ENCODE peak calls at places on chromosomes 3 and 15, in six cellular contexts. One of them, this sample, is unnamed.

GRCh38 chr3:17865626-17866025 is 123.2 kb upstream of the TBC1D5 start:
- DNase-seq in SK-N-SH: no peak
- DNase-seq in K562: no peak
- DNase-seq in H1: no peak
- DNase-seq in GM12878: no peak
- DNase-seq in HepG2: no peak
- DNase-seq in this sample: no peak

GRCh38 chr3:177307391-177307790 is 110.1 kb upstream of the TBL1XR1 start:
- DNase-seq in SK-N-SH: no peak
- DNase-seq in K562: no peak
- DNase-seq in H1: no peak
- DNase-seq in GM12878: no peak
- DNase-seq in HepG2: no peak
- DNase-seq in this sample: no peak

GRCh38 chr15:100690032-100690785 is 87.8 kb downstream of the ASB7 start:
- DNase-seq in SK-N-SH: no peak
- DNase-seq in K562: no peak
- DNase-seq in H1: no peak
- DNase-seq in GM12878: no peak
- DNase-seq in HepG2: no peak
- DNase-seq in this sample: no peak

GRCh38 chr15:80512729-80513670 is 108.8 kb downstream of the ARNT2 start:
- DNase-seq in SK-N-SH: peak
- DNase-seq in K562: no peak
- DNase-seq in H1: no peak
- DNase-seq in GM12878: no peak
- DNase-seq in HepG2: peak
- DNase-seq in this sample: no peak

GRCh38 chr15:88704791-88705768 is 66.3 kb downstream of the ISG20 start:
- DNase-seq in SK-N-SH: peak
- DNase-seq in K562: no peak
- DNase-seq in H1: no peak
- DNase-seq in GM12878: no peak
- DNase-seq in HepG2: no peak
- DNase-seq in this sample: no peak

GRCh38 chr15:71485094-71485693 is 325.2 kb upstream of the NR2E3 start:
- DNase-seq in SK-N-SH: peak
- DNase-seq in K562: peak
- DNase-seq in H1: no peak
- DNase-seq in GM12878: no peak
- DNase-seq in HepG2: no peak
- DNase-seq in this sample: no peak

GRCh38 chr15:94164202-94164807 is 67.1 kb upstream of the MCTP2 start:
- DNase-seq in SK-N-SH: peak
- DNase-seq in K562: peak
- DNase-seq in H1: peak
- DNase-seq in GM12878: no peak
- DNase-seq in HepG2: peak
- DNase-seq in this sample: peak

GRCh38 chr3:184417619-184418327 is 37.9 kb downstream of the CHRD start:
- DNase-seq in SK-N-SH: peak
- DNase-seq in K562: peak
- DNase-seq in H1: peak
- DNase-seq in GM12878: peak
- DNase-seq in HepG2: peak
- DNase-seq in this sample: peak

GRCh38 chr15:28103402-28103801 is 4.3 kb upstream of the OCA2 start:
- DNase-seq in SK-N-SH: no peak
- DNase-seq in K562: no peak
- DNase-seq in H1: no peak
- DNase-seq in GM12878: no peak
- DNase-seq in HepG2: no peak
- DNase-seq in this sample: no peak

GRCh38 chr15:58438956-58439355 is 7.2 kb downstream of the LIPC start:
- DNase-seq in SK-N-SH: peak
- DNase-seq in K562: peak
- DNase-seq in H1: no peak
- DNase-seq in GM12878: no peak
- DNase-seq in HepG2: peak
- DNase-seq in this sample: peak

GRCh38 chr3:16370872-16371740 is 106.1 kb downstream of the OXNAD1 start:
- DNase-seq in SK-N-SH: no peak
- DNase-seq in K562: no peak
- DNase-seq in H1: no peak
- DNase-seq in GM12878: no peak
- DNase-seq in HepG2: no peak
- DNase-seq in this sample: no peak

GRCh38 chr3:28053759-28054158 is 187.7 kb upstream of the CMC1 start:
- DNase-seq in SK-N-SH: no peak
- DNase-seq in K562: no peak
- DNase-seq in H1: no peak
- DNase-seq in GM12878: no peak
- DNase-seq in HepG2: no peak
- DNase-seq in this sample: no peak

GRCh38 chr15:51156957-51157356 is 62.3 kb upstream of the TNFAIP8L3 start:
- DNase-seq in SK-N-SH: no peak
- DNase-seq in K562: no peak
- DNase-seq in H1: no peak
- DNase-seq in GM12878: no peak
- DNase-seq in HepG2: no peak
- DNase-seq in this sample: no peak

GRCh38 chr3:33115024-33115768 is 1.4 kb downstream of the CRTAP start:
- DNase-seq in SK-N-SH: no peak
- DNase-seq in K562: peak
- DNase-seq in H1: no peak
- DNase-seq in GM12878: no peak
- DNase-seq in HepG2: no peak
- DNase-seq in this sample: peak

GRCh38 chr3:76656531-76657070 is 383.3 kb upstream of the ROBO2 start:
- DNase-seq in SK-N-SH: no peak
- DNase-seq in K562: no peak
- DNase-seq in H1: no peak
- DNase-seq in GM12878: no peak
- DNase-seq in HepG2: no peak
- DNase-seq in this sample: no peak

GRCh38 chr15:90049666-90050604 is 48.8 kb downstream of the ZNF710 start:
- DNase-seq in SK-N-SH: no peak
- DNase-seq in K562: no peak
- DNase-seq in H1: no peak
- DNase-seq in GM12878: no peak
- DNase-seq in HepG2: no peak
- DNase-seq in this sample: no peak

GRCh38 chr3:43163895-43164493 is 58.1 kb upstream of the POMGNT2 start:
- DNase-seq in SK-N-SH: no peak
- DNase-seq in K562: no peak
- DNase-seq in H1: no peak
- DNase-seq in GM12878: no peak
- DNase-seq in HepG2: no peak
- DNase-seq in this sample: no peak

GRCh38 chr3:148727242-148727641 is 29.5 kb downstream of the AGTR1 start:
- DNase-seq in SK-N-SH: peak
- DNase-seq in K562: no peak
- DNase-seq in H1: no peak
- DNase-seq in GM12878: no peak
- DNase-seq in HepG2: peak
- DNase-seq in this sample: peak

GRCh38 chr15:29045717-29046116 is 159.9 kb downstream of the APBA2 start:
- DNase-seq in SK-N-SH: no peak
- DNase-seq in K562: no peak
- DNase-seq in H1: no peak
- DNase-seq in GM12878: no peak
- DNase-seq in HepG2: no peak
- DNase-seq in this sample: no peak

GRCh38 chr3:71066849-71067261 is 516.7 kb downstream of the FOXP1 start:
- DNase-seq in SK-N-SH: peak
- DNase-seq in K562: no peak
- DNase-seq in H1: no peak
- DNase-seq in GM12878: no peak
- DNase-seq in HepG2: no peak
- DNase-seq in this sample: peak

GRCh38 chr15:74907277-74907870 is 723 bp upstream of the FAM219B start:
- DNase-seq in SK-N-SH: no peak
- DNase-seq in K562: no peak
- DNase-seq in H1: no peak
- DNase-seq in GM12878: no peak
- DNase-seq in HepG2: no peak
- DNase-seq in this sample: no peak

DNA sequence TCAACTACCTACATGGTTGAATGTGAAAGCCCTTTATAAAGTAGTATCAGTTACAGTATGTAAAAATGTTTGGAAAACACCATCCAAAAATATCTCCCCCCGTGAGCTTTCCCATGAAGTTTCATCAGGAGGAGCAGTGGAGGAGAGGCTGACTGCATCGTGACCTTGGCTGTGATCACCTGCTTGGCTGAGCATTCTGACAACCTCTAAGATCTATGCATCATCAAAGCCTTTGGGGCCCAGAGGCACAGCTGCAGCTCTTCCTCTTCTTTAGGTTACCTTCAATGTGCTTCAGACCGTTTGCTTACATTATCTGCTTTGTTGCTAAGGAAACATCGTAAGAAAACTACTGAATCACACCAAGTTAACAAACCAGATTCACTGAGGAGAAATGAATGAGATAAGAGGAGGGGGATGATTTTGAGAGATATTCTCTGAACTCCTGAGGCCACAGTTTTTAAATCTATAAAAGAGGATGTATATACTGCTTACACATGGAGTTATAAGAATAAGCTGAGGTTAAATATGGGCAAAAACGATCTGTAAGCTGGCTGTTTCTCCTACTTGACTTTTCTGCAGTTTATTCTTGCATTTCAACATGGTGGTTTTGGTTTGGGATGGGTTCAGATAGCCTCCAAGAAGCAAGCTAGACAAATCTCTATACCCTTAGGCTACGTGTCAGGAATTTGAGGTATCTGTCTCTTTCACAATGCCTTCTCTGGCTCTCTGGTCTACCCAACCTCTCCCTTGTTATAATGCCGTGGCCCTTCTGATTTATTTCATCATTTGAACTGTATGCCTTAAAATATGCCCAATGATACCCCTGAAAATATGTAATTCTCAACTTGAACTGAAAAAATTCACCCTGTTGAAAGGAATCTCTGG is 4.0 kb downstream of the GCSAM start:
- DNase-seq in SK-N-SH: no peak
- DNase-seq in K562: no peak
- DNase-seq in H1: no peak
- DNase-seq in GM12878: no peak
- DNase-seq in HepG2: no peak
- DNase-seq in this sample: no peak
- TF ChIP-seq GABPA in SK-N-SH: no peak
- TF ChIP-seq GABPA in K562: no peak
- TF ChIP-seq GABPA in H1: no peak
- TF ChIP-seq GABPA in GM12878: no peak
- TF ChIP-seq GABPA in HepG2: no peak
- TF ChIP-seq GABPA in this sample: no peak

GRCh38 chr3:115359507-115359906 is 212.4 kb upstream of the ZBTB20 start:
- DNase-seq in SK-N-SH: no peak
- DNase-seq in K562: no peak
- DNase-seq in H1: no peak
- DNase-seq in GM12878: peak
- DNase-seq in HepG2: no peak
- DNase-seq in this sample: no peak

GRCh38 chr3:115357456-115357855 is 210.4 kb upstream of the ZBTB20 start:
- DNase-seq in SK-N-SH: no peak
- DNase-seq in K562: no peak
- DNase-seq in H1: no peak
- DNase-seq in GM12878: no peak
- DNase-seq in HepG2: no peak
- DNase-seq in this sample: no peak

DNA sequence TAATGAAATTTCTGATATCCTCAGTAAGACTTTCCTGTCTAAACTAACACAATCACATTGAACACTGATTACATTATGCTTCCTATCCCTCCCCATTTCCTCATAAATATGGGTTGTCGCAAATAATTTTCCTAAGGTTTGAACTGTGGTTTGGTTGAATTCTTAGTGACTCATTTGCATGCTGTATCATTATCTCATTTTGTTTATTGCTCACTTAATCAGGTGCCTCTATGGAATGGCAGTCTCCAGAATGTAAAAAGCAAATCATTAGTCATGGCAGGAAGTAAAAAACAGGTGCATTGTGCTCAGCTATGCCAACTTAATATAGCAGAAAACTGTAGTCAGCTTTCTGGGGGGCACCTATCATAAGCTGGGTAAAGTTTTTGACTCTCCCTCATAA is 216.0 kb upstream of the ZBTB20 start:
- DNase-seq in SK-N-SH: no peak
- DNase-seq in K562: no peak
- DNase-seq in H1: no peak
- DNase-seq in GM12878: no peak
- DNase-seq in HepG2: no peak
- DNase-seq in this sample: no peak
- TF ChIP-seq GABPA in SK-N-SH: no peak
- TF ChIP-seq GABPA in K562: no peak
- TF ChIP-seq GABPA in H1: no peak
- TF ChIP-seq GABPA in GM12878: no peak
- TF ChIP-seq GABPA in HepG2: no peak
- TF ChIP-seq GABPA in this sample: no peak

DNA sequence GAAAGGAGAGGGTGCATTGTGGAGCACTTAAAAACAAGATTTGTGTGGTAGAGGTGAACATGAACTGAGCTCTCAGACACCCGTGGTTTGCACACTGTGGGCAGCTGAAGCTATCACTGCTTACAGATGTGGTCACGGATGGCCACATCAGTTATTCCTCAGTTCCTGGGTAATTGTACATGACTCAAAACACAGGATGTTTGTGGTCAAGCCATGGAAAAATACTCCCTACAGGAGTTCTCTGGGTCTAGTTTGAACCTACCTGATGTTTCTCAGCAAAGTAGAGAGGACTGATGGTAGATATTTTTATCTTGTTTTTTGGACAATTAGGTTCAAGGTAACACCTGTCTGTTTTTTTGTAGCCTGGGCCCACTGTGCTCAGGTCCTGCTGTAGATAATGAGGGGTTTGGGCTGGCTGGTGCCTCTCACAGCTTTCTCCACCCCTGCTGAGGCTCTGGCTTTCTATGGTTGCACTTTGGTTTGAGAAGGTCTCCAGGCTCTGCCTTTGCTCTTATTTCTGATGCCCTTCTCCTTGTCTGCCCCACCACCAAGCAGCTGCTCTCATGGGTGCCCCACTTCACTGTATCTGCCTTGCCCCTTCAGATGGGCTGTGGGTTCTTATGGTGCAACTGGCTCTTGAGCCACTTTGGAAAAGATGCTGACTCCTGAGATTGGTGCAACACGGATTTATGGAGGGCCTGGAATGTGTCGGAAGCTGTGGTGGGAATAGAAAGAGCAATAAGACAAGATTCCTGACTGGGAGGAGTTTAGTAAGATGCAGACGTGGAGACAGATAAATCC is 40.1 kb downstream of the CDCP1 start:
- DNase-seq in SK-N-SH: no peak
- DNase-seq in K562: peak
- DNase-seq in H1: no peak
- DNase-seq in GM12878: no peak
- DNase-seq in HepG2: no peak
- DNase-seq in this sample: no peak
- TF ChIP-seq GABPA in SK-N-SH: no peak
- TF ChIP-seq GABPA in K562: peak
- TF ChIP-seq GABPA in H1: no peak
- TF ChIP-seq GABPA in GM12878: no peak
- TF ChIP-seq GABPA in HepG2: no peak
- TF ChIP-seq GABPA in this sample: no peak

GRCh38 chr3:124780767-124781485 is 50.7 kb downstream of the UMPS start:
- DNase-seq in SK-N-SH: peak
- DNase-seq in K562: no peak
- DNase-seq in H1: no peak
- DNase-seq in GM12878: no peak
- DNase-seq in HepG2: no peak
- DNase-seq in this sample: peak
- TF ChIP-seq GABPA in SK-N-SH: no peak
- TF ChIP-seq GABPA in K562: no peak
- TF ChIP-seq GABPA in H1: no peak
- TF ChIP-seq GABPA in GM12878: no peak
- TF ChIP-seq GABPA in HepG2: no peak
- TF ChIP-seq GABPA in this sample: no peak